ENCODE peak calls at places on chromosomes 2 and 18, in ten cellular contexts. G is hepatocyte, B is GM23338, Z is mammary epithelial cell, U is endothelial cell of umbilical vein, F is astrocyte, P is neural progenitor cell, J is H1, A is MM.1S, W is GM23248. Q is an unnamed sample.

GRCh38 chr2:169007941-169008340 is 23.2 kb downstream of the ABCB11 start:
- DNase-seq in G (no peak), B (peak), Z (no peak), U (peak), F (no peak), P (no peak), J (no peak), A (no peak), W (no peak), Q (peak)

GRCh38 chr2:36459725-36460137 is 104.2 kb downstream of the CRIM1 start:
- DNase-seq in G (peak), B (peak), Z (peak), U (peak), F (peak), P (peak), J (no peak), A (no peak), W (peak), Q (peak)

GRCh38 chr2:233248999-233249398 is 2.5 kb upstream of the ATG16L1 start:
- DNase-seq in G (no peak), B (no peak), Z (no peak), U (no peak), F (no peak), P (no peak), J (no peak), A (no peak), W (no peak), Q (no peak)

GRCh38 chr2:148882051-148882450 is 7.0 kb downstream of the KIF5C start:
- DNase-seq in G (peak), B (no peak), Z (no peak), U (no peak), F (no peak), P (no peak), J (no peak), A (no peak), W (no peak), Q (no peak)

GRCh38 chr2:181588546-181588945 is 68.4 kb downstream of the CERKL start:
- DNase-seq in G (no peak), B (no peak), Z (no peak), U (no peak), F (no peak), P (no peak), J (no peak), A (no peak), W (no peak), Q (no peak)

GRCh38 chr2:75142081-75142480 is 57.2 kb downstream of the TACR1 start:
- DNase-seq in G (no peak), B (no peak), Z (no peak), U (no peak), F (peak), P (no peak), J (no peak), A (no peak), W (peak), Q (no peak)

GRCh38 chr2:232545511-232546375 is 4.6 kb downstream of the TIGD1 start:
- DNase-seq in G (no peak), B (no peak), Z (no peak), U (no peak), F (no peak), P (no peak), J (no peak), A (no peak), W (no peak), Q (no peak)

GRCh38 chr2:234495801-234496441 is 960 bp downstream of the ARL4C start:
- DNase-seq in G (peak), B (peak), Z (no peak), U (peak), F (peak), P (peak), J (no peak), A (no peak), W (peak), Q (no peak)

GRCh38 chr2:39202639-39203369 is 41.0 kb downstream of the CDKL4 start:
- DNase-seq in G (no peak), B (peak), Z (no peak), U (no peak), F (peak), P (no peak), J (peak), A (no peak), W (peak), Q (peak)

GRCh38 chr2:71530987-71531332 is 77.6 kb downstream of the DYSF start:
- DNase-seq in G (no peak), B (no peak), Z (no peak), U (no peak), F (no peak), P (no peak), J (no peak), A (no peak), W (no peak), Q (no peak)

GRCh38 chr2:8647462-8647857 is 34.4 kb upstream of the ID2 start:
- DNase-seq in G (no peak), B (no peak), Z (no peak), U (no peak), F (no peak), P (no peak), J (no peak), A (no peak), W (no peak), Q (no peak)

GRCh38 chr2:230778350-230779140 is 65.9 kb downstream of the CAB39 start:
- DNase-seq in G (no peak), B (no peak), Z (no peak), U (no peak), F (peak), P (no peak), J (no peak), A (no peak), W (peak), Q (no peak)

GRCh38 chr2:216548901-216549321 is 50.3 kb downstream of the RPL37A start:
- DNase-seq in G (no peak), B (no peak), Z (no peak), U (no peak), F (no peak), P (no peak), J (no peak), A (no peak), W (no peak), Q (no peak)

GRCh38 chr2:36373149-36373880 is 17.7 kb downstream of the CRIM1 start:
- DNase-seq in G (no peak), B (no peak), Z (peak), U (no peak), F (peak), P (no peak), J (no peak), A (no peak), W (peak), Q (no peak)

GRCh38 chr2:101253013-101253712 is 477 bp downstream of the CNOT11 start:
- DNase-seq in G (peak), B (peak), Z (peak), U (peak), F (peak), P (peak), J (no peak), A (peak), W (peak), Q (peak)

GRCh38 chr2:101972621-101973434 is 18.9 kb upstream of the IL1R2 start:
- DNase-seq in G (no peak), B (no peak), Z (peak), U (no peak), F (peak), P (no peak), J (no peak), A (no peak), W (peak), Q (peak)

GRCh38 chr2:3193423-3194330 is 183.9 kb downstream of the EIPR1 start:
- DNase-seq in G (no peak), B (no peak), Z (no peak), U (no peak), F (no peak), P (no peak), J (no peak), A (no peak), W (peak), Q (peak)

GRCh38 chr2:189369566-189369965 is 71.7 kb upstream of the WDR75 start:
- DNase-seq in G (no peak), B (no peak), Z (peak), U (peak), F (peak), P (no peak), J (no peak), A (no peak), W (peak), Q (no peak)

GRCh38 chr2:112582314-112582746 is 2.1 kb upstream of the CHCHD5 start:
- DNase-seq in G (peak), B (peak), Z (peak), U (peak), F (peak), P (peak), J (no peak), A (peak), W (peak), Q (peak)

GRCh38 chr2:40439473-40439872 is 12.4 kb downstream of the SLC8A1 start:
- DNase-seq in G (no peak), B (no peak), Z (no peak), U (no peak), F (no peak), P (no peak), J (no peak), A (no peak), W (peak), Q (no peak)

GRCh38 chr2:63000801-63001200 is 49.8 kb upstream of the OTX1 start:
- DNase-seq in G (peak), B (no peak), Z (no peak), U (no peak), F (peak), P (no peak), J (no peak), A (no peak), W (peak), Q (peak)

GRCh38 chr2:18402-19271 is 27.7 kb downstream of the FAM110C start:
- DNase-seq in G (no peak), B (peak), Z (no peak), U (no peak), F (no peak), P (peak), J (no peak), A (no peak), W (no peak), Q (no peak)

GRCh38 chr2:29165362-29166236 is 50.4 kb downstream of the CLIP4 start:
- DNase-seq in G (peak), B (no peak), Z (peak), U (peak), F (peak), P (no peak), J (no peak), A (no peak), W (peak), Q (peak)

GRCh38 chr2:183010112-183010511 is 28.1 kb downstream of the NCKAP1 start:
- DNase-seq in G (peak), B (peak), Z (peak), U (peak), F (peak), P (peak), J (peak), A (no peak), W (peak), Q (peak)

GRCh38 chr2:127081826-127082633 is 24.9 kb downstream of the BIN1 start:
- DNase-seq in G (peak), B (peak), Z (no peak), U (no peak), F (no peak), P (no peak), J (no peak), A (no peak), W (no peak), Q (no peak)

GRCh38 chr18:77250501-77250925 is 865 bp downstream of the GALR1 start:
- DNase-seq in G (no peak), B (peak), Z (no peak), U (no peak), F (no peak), P (peak), J (no peak), A (no peak), W (no peak), Q (no peak)

GRCh38 chr2:157302492-157303099 is 23.0 kb downstream of the ERMN start:
- DNase-seq in G (peak), B (peak), Z (peak), U (peak), F (no peak), P (peak), J (no peak), A (peak), W (peak), Q (peak)

GRCh38 chr2:29066271-29066860 is 8.0 kb downstream of the PCARE start:
- DNase-seq in G (no peak), B (no peak), Z (peak), U (no peak), F (peak), P (no peak), J (no peak), A (no peak), W (peak), Q (no peak)

GRCh38 chr2:59000796-59001195 is 759.7 kb upstream of the FANCL start:
- DNase-seq in G (no peak), B (no peak), Z (no peak), U (no peak), F (no peak), P (no peak), J (no peak), A (no peak), W (no peak), Q (no peak)

GRCh38 chr2:109031481-109032228 is 42.6 kb upstream of the EDAR start:
- DNase-seq in G (peak), B (peak), Z (peak), U (peak), F (peak), P (peak), J (peak), A (peak), W (peak), Q (peak)

GRCh38 chr2:136008205-136008865 is 22.9 kb upstream of the DARS1 start:
- DNase-seq in G (no peak), B (no peak), Z (no peak), U (no peak), F (no peak), P (no peak), J (no peak), A (no peak), W (no peak), Q (no peak)

GRCh38 chr18:49613741-49614151 is 51.9 kb downstream of the LIPG start:
- DNase-seq in G (no peak), B (no peak), Z (no peak), U (no peak), F (peak), P (peak), J (no peak), A (no peak), W (no peak), Q (peak)

GRCh38 chr2:100166701-100167100 is 24.3 kb upstream of the AFF3 start:
- DNase-seq in G (no peak), B (no peak), Z (no peak), U (no peak), F (no peak), P (no peak), J (no peak), A (no peak), W (no peak), Q (no peak)

GRCh38 chr18:5237083-5237722 is 40.1 kb upstream of the AKAIN1 start:
- DNase-seq in G (no peak), B (no peak), Z (no peak), U (no peak), F (peak), P (no peak), J (no peak), A (peak), W (peak), Q (no peak)

GRCh38 chr2:234640657-234641056 is 143.8 kb upstream of the ARL4C start:
- DNase-seq in G (no peak), B (no peak), Z (no peak), U (no peak), F (no peak), P (no peak), J (no peak), A (no peak), W (peak), Q (no peak)

GRCh38 chr2:221461911-221462310 is 110.2 kb downstream of the EPHA4 start:
- DNase-seq in G (no peak), B (no peak), Z (peak), U (no peak), F (peak), P (no peak), J (no peak), A (no peak), W (peak), Q (no peak)

GRCh38 chr2:21728133-21728532 is 604.4 kb downstream of the TDRD15 start:
- DNase-seq in G (no peak), B (no peak), Z (no peak), U (no peak), F (no peak), P (no peak), J (no peak), A (no peak), W (no peak), Q (no peak)

GRCh38 chr2:204340511-204340910 is 204.8 kb upstream of the PARD3B start:
- DNase-seq in G (no peak), B (no peak), Z (no peak), U (no peak), F (no peak), P (no peak), J (no peak), A (no peak), W (peak), Q (no peak)

GRCh38 chr2:48829036-48829435 is 73.5 kb upstream of the LHCGR start:
- DNase-seq in G (no peak), B (no peak), Z (peak), U (no peak), F (peak), P (no peak), J (no peak), A (no peak), W (peak), Q (no peak)

GRCh38 chr2:37156071-37156856 is 516 bp downstream of the EIF2AK2 start:
- DNase-seq in G (peak), B (peak), Z (peak), U (peak), F (peak), P (peak), J (no peak), A (peak), W (peak), Q (peak)

DNA sequence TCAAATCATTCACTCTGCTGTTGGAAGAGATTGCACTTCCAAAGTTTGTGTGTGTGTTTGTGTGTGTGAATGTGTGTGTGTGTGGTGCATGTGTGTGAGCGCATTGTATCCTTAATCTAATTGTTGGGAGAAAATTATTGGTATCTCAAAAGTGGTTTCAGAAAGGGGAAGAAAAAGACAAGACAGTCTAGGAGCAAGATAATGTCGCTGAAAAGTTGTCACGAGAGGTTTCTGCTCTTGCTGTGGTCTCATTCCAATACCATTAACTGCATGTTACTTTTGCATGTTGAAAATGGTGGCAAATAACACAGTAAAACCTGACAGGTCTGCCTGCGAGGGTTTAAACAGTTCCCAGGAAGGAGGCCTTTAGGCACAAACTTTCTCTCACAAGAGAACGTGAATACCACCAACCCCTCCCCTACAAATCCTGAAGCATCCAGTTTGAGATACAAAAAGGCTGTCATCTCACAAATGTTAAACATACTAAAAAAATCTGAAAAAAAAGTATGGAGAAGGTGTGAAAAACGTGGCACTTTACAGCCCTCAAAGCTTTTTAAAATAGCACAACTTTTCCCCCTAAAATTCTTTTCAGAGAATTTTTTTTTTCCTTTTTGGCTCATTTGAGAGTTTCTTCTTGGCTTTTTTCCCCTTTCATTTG is 10.2 kb downstream of the ZEB2 start:
- DNase-seq in G (no peak), B (peak), Z (no peak), U (no peak), F (no peak), P (no peak), J (no peak), A (no peak), W (peak), Q (peak)
- H3K4me3 ChIP-seq in G (no peak), B (peak), Z (no peak), U (no peak), F (no peak), P (peak), J (no peak), A (no peak), W (no peak), Q (peak)

GRCh38 chr2:120346667-120347358 is 877 bp downstream of the INHBB start:
- DNase-seq in G (peak), B (peak), Z (peak), U (peak), F (peak), P (peak), J (no peak), A (no peak), W (peak), Q (no peak)

GRCh38 chr2:120344214-120344990 is 1.5 kb upstream of the INHBB start:
- DNase-seq in G (peak), B (peak), Z (no peak), U (no peak), F (no peak), P (peak), J (no peak), A (no peak), W (peak), Q (no peak)

GRCh38 chr2:120346034-120346666 is at the start of gene INHBB:
- DNase-seq in G (peak), B (peak), Z (no peak), U (no peak), F (no peak), P (peak), J (no peak), A (no peak), W (peak), Q (no peak)

GRCh38 chr2:120343433-120344105 is 2.4 kb upstream of the INHBB start:
- DNase-seq in G (peak), B (peak), Z (peak), U (peak), F (peak), P (peak), J (peak), A (peak), W (peak), Q (peak)

GRCh38 chr2:120344991-120345975 is 653 bp upstream of the INHBB start:
- DNase-seq in G (peak), B (peak), Z (no peak), U (peak), F (no peak), P (peak), J (no peak), A (no peak), W (peak), Q (peak)
- TF ChIP-seq EZH2 in G (peak), B (peak), Z (peak), U (peak), F (peak), P (peak), J (peak), A (no peak), W (peak), Q (peak)

DNA sequence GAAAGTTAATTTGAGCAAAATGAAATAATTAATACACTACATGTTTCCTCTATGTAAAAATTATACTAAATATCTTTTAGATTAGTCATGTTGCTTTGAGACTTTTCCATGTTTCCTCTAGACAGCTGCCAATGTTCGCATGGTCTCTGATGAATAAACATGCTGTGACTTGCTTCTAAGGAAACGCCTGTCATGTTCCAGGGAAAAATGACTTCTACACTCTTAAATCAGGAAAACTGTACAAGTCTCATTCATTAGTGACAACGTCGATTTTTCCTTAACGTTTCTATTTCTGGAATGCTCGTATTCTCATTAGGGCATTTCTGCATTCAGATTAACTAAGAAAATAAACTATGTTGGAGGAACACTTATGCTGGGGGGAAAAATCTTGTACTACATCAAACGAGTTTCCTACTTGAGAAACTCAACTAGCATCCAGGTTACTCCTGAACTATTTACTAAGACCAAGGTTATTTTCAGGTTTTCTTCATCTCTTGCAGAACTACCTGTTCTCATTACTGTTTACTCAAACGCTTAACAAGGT is 1.6 kb downstream of the COBLL1 start:
- DNase-seq in G (peak), B (no peak), Z (peak), U (peak), F (peak), P (no peak), J (no peak), A (no peak), W (peak), Q (peak)
- H3K27ac ChIP-seq in G (peak), B (no peak), Z (peak), U (peak), F (no peak), P (no peak), J (no peak), A (peak), W (no peak), Q (no peak)

GRCh38 chr18:43009666-43010065 is 105.8 kb downstream of the RIT2 start:
- DNase-seq in G (no peak), B (no peak), Z (no peak), U (no peak), F (peak), P (no peak), J (no peak), A (no peak), W (no peak), Q (peak)

GRCh38 chr18:43012951-43013350 is 102.5 kb downstream of the RIT2 start:
- DNase-seq in G (no peak), B (no peak), Z (no peak), U (no peak), F (no peak), P (no peak), J (no peak), A (no peak), W (no peak), Q (no peak)

GRCh38 chr18:43017622-43018021 is 97.9 kb downstream of the RIT2 start:
- DNase-seq in G (no peak), B (no peak), Z (no peak), U (no peak), F (no peak), P (no peak), J (no peak), A (no peak), W (no peak), Q (no peak)

GRCh38 chr18:43010611-43011010 is 104.9 kb downstream of the RIT2 start:
- DNase-seq in G (no peak), B (no peak), Z (no peak), U (no peak), F (peak), P (no peak), J (no peak), A (no peak), W (no peak), Q (no peak)

GRCh38 chr18:43013489-43013888 is 102.0 kb downstream of the RIT2 start:
- DNase-seq in G (no peak), B (no peak), Z (no peak), U (no peak), F (peak), P (no peak), J (no peak), A (no peak), W (peak), Q (no peak)
- H3K4me3 ChIP-seq in G (no peak), B (no peak), Z (no peak), U (no peak), F (no peak), P (no peak), J (no peak), A (no peak), W (no peak), Q (no peak)

GRCh38 chr2:161415041-161415440 is 1.1 kb upstream of the TBR1 start:
- DNase-seq in G (no peak), B (peak), Z (no peak), U (no peak), F (no peak), P (peak), J (no peak), A (no peak), W (peak), Q (no peak)
- TF ChIP-seq EZH2 in G (peak), B (peak), Z (peak), U (peak), F (no peak), P (no peak), J (peak), A (no peak), W (peak), Q (no peak)